ENCODE peak calls at places on chromosome 12, in ten cellular contexts. B is GM03348; U is activated CD4-positive, alpha-beta T cell treated with anti-CD3 and anti-CD28 coated beads, Interleukin-2, amount 50 U/mL, for 1 hour; O is stimulated activated CD4-positive, alpha-beta T cell treated with anti-CD3 and anti-CD28 coated beads, Interleukin-2, amount 100 ng/mL, for 48 hours; I is GM12865; N is GM12891; W is pulmonary artery endothelial cell; M is pancreas; G is CD8-positive, alpha-beta T cell; P is activated T-helper 1 cell treated with Interleukin-2 at 50 U/mL for 16 hours. E is an unnamed sample.

GRCh38 chr12:118520428-118520827 is 144.1 kb downstream of the SUDS3 start:
- DNase-seq in B (no peak), U (no peak), O (no peak), I (no peak), N (no peak), W (no peak), M (no peak), G (no peak), P (no peak), E (no peak)

GRCh38 chr12:104873374-104873773 is 84.7 kb downstream of the SLC41A2 start:
- DNase-seq in B (no peak), U (no peak), O (no peak), I (no peak), N (no peak), W (no peak), M (no peak), G (no peak), P (no peak), E (no peak)

GRCh38 chr12:54417712-54418440 is 1.2 kb downstream of the ITGA5 start:
- DNase-seq in B (peak; percentile 71), U (peak; percentile 31), O (no peak), I (no peak), N (no peak), W (no peak), M (no peak), G (peak; percentile 47), P (no peak), E (no peak)

GRCh38 chr12:115912440-115912839 is 365.1 kb downstream of the MED13L start:
- DNase-seq in B (no peak), U (no peak), O (no peak), I (no peak), N (no peak), W (no peak), M (no peak), G (no peak), P (no peak), E (peak; percentile 21)

GRCh38 chr12:29043069-29043468 is 106.0 kb upstream of the FAR2 start:
- DNase-seq in B (no peak), U (no peak), O (no peak), I (no peak), N (no peak), W (no peak), M (no peak), G (no peak), P (no peak), E (no peak)

GRCh38 chr12:83317641-83318040 is 630.9 kb downstream of the TMTC2 start:
- DNase-seq in B (no peak), U (no peak), O (no peak), I (no peak), N (no peak), W (no peak), M (no peak), G (no peak), P (no peak), E (no peak)

GRCh38 chr12:2318286-2318685 is 265.5 kb downstream of the CACNA1C start:
- DNase-seq in B (no peak), U (no peak), O (no peak), I (no peak), N (no peak), W (no peak), M (no peak), G (no peak), P (no peak), E (no peak)

GRCh38 chr12:99278899-99279298 is 368.7 kb upstream of the GARIN6 start:
- DNase-seq in B (no peak), U (no peak), O (no peak), I (peak; percentile 25), N (no peak), W (no peak), M (no peak), G (no peak), P (no peak), E (no peak)

GRCh38 chr12:121388421-121388981 is 11.4 kb upstream of the RNF34 start:
- DNase-seq in B (peak; percentile 68), U (no peak), O (no peak), I (no peak), N (no peak), W (peak; percentile 17), M (no peak), G (no peak), P (no peak), E (no peak)

GRCh38 chr12:30840715-30841114 is 85.8 kb upstream of the TSPAN11 start:
- DNase-seq in B (no peak), U (no peak), O (no peak), I (peak; percentile 55), N (no peak), W (no peak), M (no peak), G (no peak), P (no peak), E (no peak)

GRCh38 chr12:58711968-58712367 is 208.3 kb downstream of the LRIG3 start:
- DNase-seq in B (peak; percentile 61), U (no peak), O (no peak), I (no peak), N (no peak), W (no peak), M (no peak), G (no peak), P (no peak), E (no peak)

GRCh38 chr12:131795688-131796410 is 32.3 kb upstream of the MMP17 start:
- DNase-seq in B (no peak), U (no peak), O (no peak), I (no peak), N (no peak), W (no peak), M (no peak), G (no peak), P (no peak), E (no peak)

GRCh38 chr12:119828300-119828699 is 48.8 kb downstream of the CIT start:
- DNase-seq in B (no peak), U (no peak), O (no peak), I (peak; percentile 21), N (no peak), W (no peak), M (no peak), G (no peak), P (no peak), E (no peak)

GRCh38 chr12:117408161-117408791 is 46.9 kb upstream of the NOS1 start:
- DNase-seq in B (peak; percentile 22), U (no peak), O (no peak), I (no peak), N (no peak), W (no peak), M (peak; percentile 89), G (no peak), P (no peak), E (no peak)

GRCh38 chr12:92539966-92540791 is 162.6 kb upstream of the PLEKHG7 start:
- DNase-seq in B (no peak), U (no peak), O (no peak), I (peak; percentile 79), N (no peak), W (no peak), M (peak; percentile 54), G (no peak), P (no peak), E (no peak)

GRCh38 chr12:125124320-125124966 is 59.2 kb downstream of the AACS start:
- DNase-seq in B (no peak), U (no peak), O (no peak), I (no peak), N (no peak), W (no peak), M (peak; percentile 57), G (no peak), P (no peak), E (no peak)

GRCh38 chr12:5258498-5258897 is 173.4 kb upstream of the NTF3 start:
- DNase-seq in B (peak; percentile 66), U (no peak), O (no peak), I (no peak), N (no peak), W (no peak), M (no peak), G (no peak), P (no peak), E (no peak)

GRCh38 chr12:109702126-109702841 is 11.3 kb upstream of the FAM222A start:
- DNase-seq in B (no peak), U (no peak), O (no peak), I (no peak), N (no peak), W (no peak), M (no peak), G (no peak), P (no peak), E (no peak)

GRCh38 chr12:52087961-52088820 is 8.7 kb downstream of the SMIM41 start:
- DNase-seq in B (peak; percentile 3), U (no peak), O (no peak), I (peak; percentile 71), N (no peak), W (no peak), M (no peak), G (no peak), P (no peak), E (peak; percentile 79)

GRCh38 chr12:9867531-9867930 is 1.6 kb downstream of the CLEC2B start:
- DNase-seq in B (no peak), U (no peak), O (no peak), I (no peak), N (no peak), W (no peak), M (no peak), G (no peak), P (no peak), E (no peak)

GRCh38 chr12:86513206-86513605 is 257.0 kb upstream of the MGAT4C start:
- DNase-seq in B (no peak), U (no peak), O (no peak), I (no peak), N (no peak), W (no peak), M (no peak), G (no peak), P (no peak), E (no peak)

GRCh38 chr12:4610481-4610880 is 38.4 kb downstream of the AKAP3 start:
- DNase-seq in B (no peak), U (no peak), O (no peak), I (no peak), N (no peak), W (no peak), M (no peak), G (no peak), P (no peak), E (no peak)

GRCh38 chr12:114272071-114272470 is 133.9 kb downstream of the TBX5 start:
- DNase-seq in B (no peak), U (no peak), O (no peak), I (no peak), N (no peak), W (no peak), M (no peak), G (no peak), P (no peak), E (no peak)

GRCh38 chr12:110846615-110847566 is at the start of gene CCDC63:
- DNase-seq in B (peak; percentile 62), U (peak; percentile 8), O (no peak), I (peak; percentile 56), N (peak; percentile 59), W (no peak), M (peak; percentile 19), G (no peak), P (no peak), E (peak; percentile 40)

GRCh38 chr12:119783787-119784186 is 93.3 kb downstream of the CIT start:
- DNase-seq in B (no peak), U (no peak), O (no peak), I (no peak), N (no peak), W (no peak), M (no peak), G (no peak), P (no peak), E (no peak)

GRCh38 chr12:20369164-20370000 is 1.0 kb downstream of the PDE3A start:
- DNase-seq in B (peak; percentile 48), U (no peak), O (no peak), I (no peak), N (no peak), W (peak; percentile 37), M (peak; percentile 55), G (no peak), P (no peak), E (no peak)

GRCh38 chr12:66514581-66514980 is 164.3 kb downstream of the GRIP1 start:
- DNase-seq in B (peak; percentile 14), U (no peak), O (no peak), I (no peak), N (no peak), W (no peak), M (no peak), G (no peak), P (no peak), E (peak; percentile 25)

GRCh38 chr12:10554971-10555481 is 49.3 kb downstream of the EIF2S3B start:
- DNase-seq in B (no peak), U (no peak), O (no peak), I (no peak), N (no peak), W (no peak), M (no peak), G (peak; percentile 58), P (no peak), E (no peak)